ENCODE peak calls at places on chromosomes 7 and 10, in eight cellular contexts. P, H, A, T, V, N, S and I are unnamed samples.

GRCh38 chr7:116327751-116328150 is 117.4 kb downstream of the TES start:
- DNase-seq in P (no peak), H (no peak), A (peak; percentile 86), T (no peak), V (no peak), N (no peak), S (no peak), I (no peak)

GRCh38 chr7:37945336-37945735 is 24.9 kb downstream of the EPDR1 start:
- DNase-seq in P (no peak), H (no peak), A (no peak), T (no peak), V (no peak), N (no peak), S (no peak), I (no peak)

GRCh38 chr7:119090851-119091250 is 866.3 kb downstream of the ANKRD7 start:
- DNase-seq in P (no peak), H (no peak), A (no peak), T (no peak), V (no peak), N (peak; percentile 33), S (no peak), I (no peak)

GRCh38 chr10:26436848-26437247 is 1.3 kb upstream of the APBB1IP start:
- DNase-seq in P (no peak), H (no peak), A (no peak), T (no peak), V (no peak), N (no peak), S (no peak), I (no peak)

GRCh38 chr10:75071164-75071489 is 40.3 kb upstream of the SAMD8 start:
- DNase-seq in P (no peak), H (no peak), A (no peak), T (no peak), V (peak; percentile 27), N (peak; percentile 20), S (no peak), I (no peak)

GRCh38 chr7:36506820-36507219 is 117.2 kb downstream of the ANLN start:
- DNase-seq in P (no peak), H (no peak), A (no peak), T (no peak), V (no peak), N (peak; percentile 80), S (no peak), I (no peak)

GRCh38 chr7:79548616-79549206 is 95.2 kb upstream of the MAGI2 start:
- DNase-seq in P (no peak), H (no peak), A (no peak), T (no peak), V (no peak), N (peak; percentile 56), S (no peak), I (no peak)

GRCh38 chr7:66896441-66896840 is 24.6 kb upstream of the TMEM248 start:
- DNase-seq in P (no peak), H (no peak), A (no peak), T (no peak), V (no peak), N (peak; percentile 61), S (no peak), I (no peak)

GRCh38 chr7:125599387-125599786 is 669.8 kb upstream of the POT1 start:
- DNase-seq in P (no peak), H (no peak), A (no peak), T (no peak), V (no peak), N (peak; percentile 43), S (no peak), I (no peak)

GRCh38 chr7:1753563-1753867 is 83.4 kb downstream of the ELFN1 start:
- DNase-seq in P (no peak), H (no peak), A (no peak), T (no peak), V (no peak), N (no peak), S (no peak), I (no peak)

GRCh38 chr10:114507449-114507848 is 103.1 kb upstream of the AFAP1L2 start:
- DNase-seq in P (no peak), H (peak; percentile 63), A (no peak), T (no peak), V (no peak), N (peak; percentile 71), S (peak; percentile 93), I (no peak)

GRCh38 chr10:116699049-116699782 is 43.1 kb downstream of the HSPA12A start:
- DNase-seq in P (no peak), H (no peak), A (no peak), T (no peak), V (no peak), N (no peak), S (no peak), I (no peak)

GRCh38 chr10:118721005-118721876 is 33.5 kb downstream of the CACUL1 start:
- DNase-seq in P (no peak), H (peak; percentile 28), A (peak; percentile 33), T (peak; percentile 63), V (no peak), N (peak; percentile 61), S (peak; percentile 78), I (no peak)

GRCh38 chr7:105141068-105141467 is 127.1 kb downstream of the KMT2E start:
- DNase-seq in P (peak; percentile 66), H (no peak), A (peak; percentile 65), T (no peak), V (no peak), N (peak; percentile 40), S (no peak), I (no peak)

GRCh38 chr10:43048301-43049051 is 28.4 kb upstream of the RET start:
- DNase-seq in P (no peak), H (peak; percentile 0), A (no peak), T (no peak), V (no peak), N (no peak), S (no peak), I (peak; percentile 36)

GRCh38 chr7:41537024-41537423 is 165.9 kb downstream of the INHBA start:
- DNase-seq in P (no peak), H (no peak), A (no peak), T (no peak), V (no peak), N (no peak), S (no peak), I (no peak)

GRCh38 chr7:5467645-5468044 is 44.0 kb upstream of the TNRC18 start:
- DNase-seq in P (no peak), H (no peak), A (no peak), T (no peak), V (no peak), N (no peak), S (no peak), I (no peak)

GRCh38 chr7:94975316-94975715 is 67.9 kb downstream of the PPP1R9A start:
- DNase-seq in P (no peak), H (no peak), A (no peak), T (no peak), V (no peak), N (peak; percentile 1), S (no peak), I (no peak)

GRCh38 chr7:47132471-47132870 is 449.4 kb downstream of the TNS3 start:
- DNase-seq in P (no peak), H (no peak), A (no peak), T (no peak), V (no peak), N (peak; percentile 26), S (no peak), I (no peak)

GRCh38 chr7:105614341-105614840 is 33.1 kb upstream of the EFCAB10 start:
- DNase-seq in P (no peak), H (no peak), A (no peak), T (no peak), V (no peak), N (no peak), S (no peak), I (no peak)

GRCh38 chr7:151012921-151013347 is 11.4 kb downstream of the ATG9B start:
- DNase-seq in P (peak; percentile 76), H (no peak), A (no peak), T (peak; percentile 67), V (no peak), N (peak; percentile 38), S (no peak), I (no peak)
- TF ChIP-seq CTCF in P (peak; percentile 74), H (peak; percentile 54), A (peak; percentile 68), T (no peak), V (no peak), N (peak; percentile 52), S (peak; percentile 20), I (peak; percentile 50)

DNA sequence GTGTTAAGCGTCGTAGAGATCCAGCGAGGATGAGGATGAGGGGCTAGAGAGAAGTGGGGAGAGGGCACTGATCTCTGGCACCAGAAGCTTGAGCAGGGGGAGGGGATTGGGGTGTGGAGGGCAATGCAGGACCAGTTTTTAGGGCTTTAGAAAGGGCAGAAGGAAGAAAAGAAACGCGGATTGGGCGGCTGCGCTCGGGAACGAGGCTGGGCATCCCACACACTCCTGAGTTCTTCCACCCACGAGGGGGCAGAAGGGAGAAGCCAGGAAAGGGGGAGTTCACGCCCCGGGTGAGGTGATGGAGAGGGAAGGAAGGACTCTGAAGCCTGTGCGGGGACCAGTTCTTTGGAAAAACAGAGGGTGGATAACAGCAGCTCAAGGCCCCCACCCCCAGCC is 6.1 kb upstream of the VGF start:
- DNase-seq in P (no peak), H (no peak), A (no peak), T (no peak), V (no peak), N (no peak), S (no peak), I (no peak)
- TF ChIP-seq CTCF in P (no peak), H (no peak), A (peak; percentile 47), T (no peak), V (no peak), N (peak; percentile 7), S (no peak), I (no peak)

DNA sequence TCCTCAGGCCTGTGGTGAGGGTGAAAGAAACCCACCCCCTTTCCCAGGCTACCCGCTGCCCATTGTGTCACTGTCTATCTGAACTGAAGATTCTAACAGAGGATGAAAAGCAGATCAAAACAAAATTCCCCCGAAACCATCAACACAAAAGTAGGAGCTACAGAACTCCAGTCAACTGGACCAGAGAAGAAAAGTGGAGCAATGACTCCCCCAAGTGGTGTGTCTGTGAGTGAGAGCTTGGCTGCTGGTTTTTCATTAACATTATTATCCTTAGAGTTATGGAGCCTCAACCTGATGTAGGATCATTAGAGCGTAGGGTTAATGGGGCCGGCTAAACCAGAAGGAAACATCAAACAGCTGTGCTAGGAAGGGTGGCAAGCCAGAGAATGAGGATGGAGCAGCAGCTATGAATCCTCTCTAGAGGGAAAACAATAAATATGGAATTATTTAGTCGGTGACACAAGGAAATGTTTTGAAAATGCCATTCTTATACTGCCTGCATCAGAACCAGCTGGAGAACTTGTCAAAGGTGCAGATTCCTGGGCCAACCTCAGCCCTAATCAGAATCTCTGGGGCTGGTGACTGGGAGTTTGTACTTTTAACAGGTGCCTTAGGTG is 38.3 kb downstream of the AKR1B1 start:
- DNase-seq in P (peak; percentile 59), H (no peak), A (peak; percentile 7), T (peak; percentile 64), V (no peak), N (peak; percentile 78), S (peak; percentile 69), I (no peak)
- TF ChIP-seq CTCF in P (peak; percentile 83), H (peak; percentile 62), A (peak; percentile 65), T (no peak), V (no peak), N (peak; percentile 79), S (peak; percentile 80), I (no peak)

DNA sequence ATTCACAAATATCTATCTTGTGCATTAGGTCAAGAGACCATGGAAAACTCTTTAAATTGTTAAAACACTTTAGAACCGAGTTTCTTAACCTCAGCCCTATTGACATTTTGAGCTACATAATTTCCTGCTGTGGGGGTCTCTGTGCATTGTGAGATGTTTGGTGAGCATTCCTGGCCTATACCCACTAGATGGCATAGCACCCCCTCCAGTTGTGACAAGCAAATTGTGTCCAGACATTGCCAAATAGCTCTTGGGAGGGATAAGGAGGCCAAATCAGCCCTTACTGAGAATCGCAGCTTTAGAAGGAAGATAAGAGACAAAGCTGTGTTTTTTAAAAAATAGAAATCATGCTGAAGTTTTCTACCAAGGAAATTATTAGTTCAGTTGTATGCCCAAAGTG is 1158.5 kb upstream of the C7orf33 start:
- DNase-seq in P (peak; percentile 32), H (no peak), A (no peak), T (peak; percentile 15), V (no peak), N (no peak), S (no peak), I (no peak)
- TF ChIP-seq CTCF in P (peak; percentile 68), H (no peak), A (peak; percentile 51), T (no peak), V (no peak), N (no peak), S (no peak), I (no peak)